ENCODE peak calls at places on chromosome 1, in four cellular contexts. E is mesothelial cell of epicardium; Y is stimulated activated CD4-positive, alpha-beta T cell treated with anti-CD3 and anti-CD28 coated beads, Interleukin-1b, Interleukin-23, amount 100 ng/mL, for 24 hours; A is tibial artery. Q is an unnamed sample.

GRCh38 chr1:160653620-160654016 is 6.8 kb upstream of the SLAMF1 start:
- DNase-seq in E (no peak), Y (no peak), A (no peak), Q (no peak)

GRCh38 chr1:1359316-1359667 is 937 bp upstream of the MXRA8 start:
- DNase-seq in E (no peak), Y (no peak), A (no peak), Q (no peak)

GRCh38 chr1:41483960-41484844 is at the start of gene EDN2:
- DNase-seq in E (no peak), Y (no peak), A (no peak), Q (no peak)

GRCh38 chr1:45522324-45523104 is 830 bp upstream of the PRDX1 start:
- DNase-seq in E (no peak), Y (no peak), A (no peak), Q (no peak)

GRCh38 chr1:213019450-213019849 is 3.8 kb upstream of the ANGEL2 start:
- DNase-seq in E (no peak), Y (no peak), A (no peak), Q (no peak)

GRCh38 chr1:206693592-206693991 is 8.9 kb downstream of the MAPKAPK2 start:
- DNase-seq in E (no peak), Y (no peak), A (peak), Q (no peak)

GRCh38 chr1:15941899-15942660 is 33.8 kb downstream of the ZBTB17 start:
- DNase-seq in E (no peak), Y (no peak), A (no peak), Q (no peak)

GRCh38 chr1:175845371-175845770 is 102.0 kb upstream of the TNR start:
- DNase-seq in E (no peak), Y (no peak), A (no peak), Q (no peak)

GRCh38 chr1:6704746-6705145 is 3.1 kb upstream of the DNAJC11 start:
- DNase-seq in E (no peak), Y (no peak), A (no peak), Q (no peak)

GRCh38 chr1:235093013-235093618 is 35.5 kb downstream of the TOMM20 start:
- DNase-seq in E (peak), Y (no peak), A (peak), Q (no peak)

GRCh38 chr1:213464786-213465460 is 413.9 kb downstream of the RPS6KC1 start:
- DNase-seq in E (no peak), Y (no peak), A (no peak), Q (no peak)

GRCh38 chr1:64911326-64911725 is 55.0 kb downstream of the JAK1 start:
- DNase-seq in E (no peak), Y (no peak), A (no peak), Q (no peak)

GRCh38 chr1:230986976-230987375 is 8.1 kb downstream of the ARV1 start:
- DNase-seq in E (no peak), Y (no peak), A (no peak), Q (no peak)